ENCODE peak calls at places on chromosomes 3 and 15, in eight cellular contexts. One of them, this sample, is unnamed. For H3K4me1, the result is how much of the 10 kb centered on the place peaks cover.

GRCh38 chr3:23685484-23686258 is 120.1 kb upstream of the UBE2E1 start:
- DNase-seq in neural progenitor cell: no peak
- DNase-seq in IMR-90: peak
- DNase-seq in fibroblast of lung: peak
- DNase-seq in H1: no peak
- DNase-seq in GM23248: peak
- DNase-seq in HCT116: peak
- DNase-seq in OCI-LY7: no peak
- DNase-seq in this sample: no peak

GRCh38 chr3:73401058-73401457 is 223.7 kb downstream of the PDZRN3 start:
- DNase-seq in neural progenitor cell: no peak
- DNase-seq in IMR-90: peak
- DNase-seq in fibroblast of lung: no peak
- DNase-seq in H1: no peak
- DNase-seq in GM23248: peak
- DNase-seq in HCT116: no peak
- DNase-seq in OCI-LY7: no peak
- DNase-seq in this sample: no peak

GRCh38 chr15:88476635-88477038 is 9.1 kb downstream of the MRPS11 start:
- DNase-seq in neural progenitor cell: peak
- DNase-seq in IMR-90: peak
- DNase-seq in fibroblast of lung: peak
- DNase-seq in H1: no peak
- DNase-seq in GM23248: peak
- DNase-seq in HCT116: peak
- DNase-seq in OCI-LY7: peak
- DNase-seq in this sample: peak

GRCh38 chr15:83545803-83546534 is 98.8 kb downstream of the SH3GL3 start:
- DNase-seq in neural progenitor cell: no peak
- DNase-seq in IMR-90: no peak
- DNase-seq in fibroblast of lung: no peak
- DNase-seq in H1: no peak
- DNase-seq in GM23248: no peak
- DNase-seq in HCT116: no peak
- DNase-seq in OCI-LY7: no peak
- DNase-seq in this sample: no peak

GRCh38 chr3:177262396-177262795 is 65.1 kb upstream of the TBL1XR1 start:
- DNase-seq in neural progenitor cell: no peak
- DNase-seq in IMR-90: peak
- DNase-seq in fibroblast of lung: peak
- DNase-seq in H1: no peak
- DNase-seq in GM23248: peak
- DNase-seq in HCT116: no peak
- DNase-seq in OCI-LY7: no peak
- DNase-seq in this sample: no peak

GRCh38 chr15:92158426-92158825 is 235.3 kb upstream of the ST8SIA2 start:
- DNase-seq in neural progenitor cell: no peak
- DNase-seq in IMR-90: peak
- DNase-seq in fibroblast of lung: peak
- DNase-seq in H1: no peak
- DNase-seq in GM23248: no peak
- DNase-seq in HCT116: peak
- DNase-seq in OCI-LY7: no peak
- DNase-seq in this sample: no peak

GRCh38 chr15:47711654-47712053 is 5.7 kb upstream of the SEMA6D start:
- DNase-seq in neural progenitor cell: peak
- DNase-seq in IMR-90: no peak
- DNase-seq in fibroblast of lung: no peak
- DNase-seq in H1: no peak
- DNase-seq in GM23248: peak
- DNase-seq in HCT116: no peak
- DNase-seq in OCI-LY7: peak
- DNase-seq in this sample: peak

GRCh38 chr3:106018111-106018510 is 149.3 kb upstream of the CBLB start:
- DNase-seq in neural progenitor cell: no peak
- DNase-seq in IMR-90: no peak
- DNase-seq in fibroblast of lung: no peak
- DNase-seq in H1: no peak
- DNase-seq in GM23248: no peak
- DNase-seq in HCT116: no peak
- DNase-seq in OCI-LY7: no peak
- DNase-seq in this sample: no peak

GRCh38 chr3:3177861-3178497 is 1.5 kb downstream of the CRBN start:
- DNase-seq in neural progenitor cell: no peak
- DNase-seq in IMR-90: peak
- DNase-seq in fibroblast of lung: peak
- DNase-seq in H1: no peak
- DNase-seq in GM23248: peak
- DNase-seq in HCT116: no peak
- DNase-seq in OCI-LY7: no peak
- DNase-seq in this sample: no peak

GRCh38 chr3:123395235-123395634 is 53.7 kb downstream of the ADCY5 start:
- DNase-seq in neural progenitor cell: no peak
- DNase-seq in IMR-90: no peak
- DNase-seq in fibroblast of lung: no peak
- DNase-seq in H1: no peak
- DNase-seq in GM23248: no peak
- DNase-seq in HCT116: no peak
- DNase-seq in OCI-LY7: no peak
- DNase-seq in this sample: no peak

GRCh38 chr15:85878866-85879265 is 84.1 kb upstream of the KLHL25 start:
- DNase-seq in neural progenitor cell: no peak
- DNase-seq in IMR-90: no peak
- DNase-seq in fibroblast of lung: no peak
- DNase-seq in H1: no peak
- DNase-seq in GM23248: no peak
- DNase-seq in HCT116: no peak
- DNase-seq in OCI-LY7: no peak
- DNase-seq in this sample: no peak

GRCh38 chr15:74130089-74130848 is at the start of gene ISLR2:
- DNase-seq in neural progenitor cell: peak
- DNase-seq in IMR-90: no peak
- DNase-seq in fibroblast of lung: peak
- DNase-seq in H1: no peak
- DNase-seq in GM23248: peak
- DNase-seq in HCT116: no peak
- DNase-seq in OCI-LY7: no peak
- DNase-seq in this sample: no peak
- H3K4me1 ChIP-seq in neural progenitor cell: under half
- H3K4me1 ChIP-seq in IMR-90: under half
- H3K4me1 ChIP-seq in fibroblast of lung: under half
- H3K4me1 ChIP-seq in H1: half or more
- H3K4me1 ChIP-seq in GM23248: under half
- H3K4me1 ChIP-seq in HCT116: under half
- H3K4me1 ChIP-seq in OCI-LY7: under half
- H3K4me1 ChIP-seq in this sample: under half

DNA sequence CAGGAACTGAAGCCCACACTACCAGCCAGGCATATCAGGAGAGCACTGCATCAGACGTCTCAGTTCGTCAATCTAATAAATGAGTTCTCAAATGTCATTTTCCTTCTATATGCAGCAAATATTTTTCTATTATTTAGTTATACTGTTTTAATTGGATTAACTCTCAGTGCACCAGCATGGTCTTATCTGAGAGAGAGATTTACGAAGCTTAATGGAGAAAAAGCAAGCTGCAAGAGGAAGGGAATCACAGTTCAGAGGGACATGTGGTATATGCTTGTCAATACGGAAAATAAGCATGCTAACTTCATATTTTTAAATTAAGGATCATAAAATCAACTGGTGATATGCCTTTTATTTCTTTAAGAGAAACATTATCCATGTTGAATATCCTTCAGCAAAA is 213.1 kb upstream of the NECTIN3 start:
- DNase-seq in neural progenitor cell: no peak
- DNase-seq in IMR-90: no peak
- DNase-seq in fibroblast of lung: no peak
- DNase-seq in H1: no peak
- DNase-seq in GM23248: no peak
- DNase-seq in HCT116: no peak
- DNase-seq in OCI-LY7: no peak
- DNase-seq in this sample: no peak
- H2AFZ ChIP-seq in neural progenitor cell: no peak
- H2AFZ ChIP-seq in IMR-90: no peak
- H2AFZ ChIP-seq in fibroblast of lung: no peak
- H2AFZ ChIP-seq in H1: no peak
- H2AFZ ChIP-seq in GM23248: no peak
- H2AFZ ChIP-seq in HCT116: no peak
- H2AFZ ChIP-seq in OCI-LY7: no peak
- H2AFZ ChIP-seq in this sample: no peak

GRCh38 chr15:101252836-101253235 is 988 bp upstream of the CHSY1 start:
- DNase-seq in neural progenitor cell: no peak
- DNase-seq in IMR-90: no peak
- DNase-seq in fibroblast of lung: no peak
- DNase-seq in H1: no peak
- DNase-seq in GM23248: peak
- DNase-seq in HCT116: no peak
- DNase-seq in OCI-LY7: no peak
- DNase-seq in this sample: no peak

GRCh38 chr15:101248274-101248673 is 3.6 kb downstream of the CHSY1 start:
- DNase-seq in neural progenitor cell: no peak
- DNase-seq in IMR-90: no peak
- DNase-seq in fibroblast of lung: no peak
- DNase-seq in H1: no peak
- DNase-seq in GM23248: no peak
- DNase-seq in HCT116: no peak
- DNase-seq in OCI-LY7: no peak
- DNase-seq in this sample: no peak

GRCh38 chr15:101251830-101252820 is at the start of gene CHSY1:
- DNase-seq in neural progenitor cell: peak
- DNase-seq in IMR-90: peak
- DNase-seq in fibroblast of lung: peak
- DNase-seq in H1: no peak
- DNase-seq in GM23248: peak
- DNase-seq in HCT116: peak
- DNase-seq in OCI-LY7: peak
- DNase-seq in this sample: peak

GRCh38 chr15:101250931-101251829 is 668 bp downstream of the CHSY1 start:
- DNase-seq in neural progenitor cell: peak
- DNase-seq in IMR-90: no peak
- DNase-seq in fibroblast of lung: peak
- DNase-seq in H1: no peak
- DNase-seq in GM23248: peak
- DNase-seq in HCT116: no peak
- DNase-seq in OCI-LY7: no peak
- DNase-seq in this sample: no peak

DNA sequence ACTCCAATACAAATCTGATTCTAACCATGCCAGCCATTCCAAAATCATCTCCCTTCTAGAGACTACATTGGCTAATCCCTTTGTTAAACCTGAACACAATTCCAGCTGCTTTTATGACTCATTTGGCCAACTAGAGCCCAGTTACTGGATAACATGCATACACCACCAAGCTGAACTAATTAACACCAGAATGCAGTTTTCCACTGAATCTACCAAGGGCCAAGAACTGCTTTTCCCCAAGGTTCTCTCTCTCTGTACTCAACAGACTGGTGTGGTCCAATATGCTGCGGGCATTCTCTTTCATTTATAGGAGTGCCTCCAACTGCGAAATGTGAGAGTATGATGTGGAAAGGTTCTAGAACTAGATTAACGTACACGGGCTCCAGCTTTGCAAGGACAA is 1.5 kb downstream of the CHSY1 start:
- DNase-seq in neural progenitor cell: peak
- DNase-seq in IMR-90: peak
- DNase-seq in fibroblast of lung: peak
- DNase-seq in H1: no peak
- DNase-seq in GM23248: peak
- DNase-seq in HCT116: no peak
- DNase-seq in OCI-LY7: no peak
- DNase-seq in this sample: no peak
- H3K4me1 ChIP-seq in neural progenitor cell: under half
- H3K4me1 ChIP-seq in IMR-90: under half
- H3K4me1 ChIP-seq in fibroblast of lung: under half
- H3K4me1 ChIP-seq in H1: under half
- H3K4me1 ChIP-seq in GM23248: under half
- H3K4me1 ChIP-seq in HCT116: under half
- H3K4me1 ChIP-seq in OCI-LY7: under half
- H3K4me1 ChIP-seq in this sample: under half

GRCh38 chr3:26307192-26307591 is 315.4 kb upstream of the LRRC3B start:
- DNase-seq in neural progenitor cell: no peak
- DNase-seq in IMR-90: no peak
- DNase-seq in fibroblast of lung: no peak
- DNase-seq in H1: no peak
- DNase-seq in GM23248: no peak
- DNase-seq in HCT116: no peak
- DNase-seq in OCI-LY7: no peak
- DNase-seq in this sample: no peak
- H2AFZ ChIP-seq in neural progenitor cell: no peak
- H2AFZ ChIP-seq in IMR-90: no peak
- H2AFZ ChIP-seq in fibroblast of lung: no peak
- H2AFZ ChIP-seq in H1: no peak
- H2AFZ ChIP-seq in GM23248: no peak
- H2AFZ ChIP-seq in HCT116: no peak
- H2AFZ ChIP-seq in OCI-LY7: no peak
- H2AFZ ChIP-seq in this sample: no peak

DNA sequence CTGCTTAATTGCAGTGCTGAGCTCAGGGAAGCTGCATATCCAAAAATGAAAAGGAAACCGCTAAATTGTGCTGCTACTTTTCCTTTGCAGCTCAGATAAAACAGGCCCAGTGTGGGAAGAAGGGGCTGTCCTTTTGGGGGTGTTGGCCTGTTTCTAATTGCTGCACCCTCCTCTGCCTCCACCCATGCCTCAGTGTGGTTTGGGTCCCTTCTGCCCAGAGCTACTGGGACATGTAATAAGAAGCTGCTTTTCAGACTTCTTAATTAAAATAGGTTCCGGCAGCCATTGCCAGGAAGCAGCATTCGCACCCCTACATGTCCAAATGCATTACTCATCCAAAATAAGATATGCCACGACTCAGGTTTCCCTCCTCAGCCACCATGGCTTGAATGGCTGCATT is 236.0 kb upstream of the CTDSPL start:
- DNase-seq in neural progenitor cell: no peak
- DNase-seq in IMR-90: no peak
- DNase-seq in fibroblast of lung: no peak
- DNase-seq in H1: no peak
- DNase-seq in GM23248: peak
- DNase-seq in HCT116: no peak
- DNase-seq in OCI-LY7: no peak
- DNase-seq in this sample: no peak
- H3K4me1 ChIP-seq in neural progenitor cell: under half
- H3K4me1 ChIP-seq in IMR-90: under half
- H3K4me1 ChIP-seq in fibroblast of lung: under half
- H3K4me1 ChIP-seq in H1: under half
- H3K4me1 ChIP-seq in GM23248: under half
- H3K4me1 ChIP-seq in HCT116: under half
- H3K4me1 ChIP-seq in OCI-LY7: under half
- H3K4me1 ChIP-seq in this sample: under half

GRCh38 chr3:16462679-16463078 is 50.8 kb downstream of the RFTN1 start:
- DNase-seq in neural progenitor cell: no peak
- DNase-seq in IMR-90: no peak
- DNase-seq in fibroblast of lung: no peak
- DNase-seq in H1: no peak
- DNase-seq in GM23248: no peak
- DNase-seq in HCT116: no peak
- DNase-seq in OCI-LY7: no peak
- DNase-seq in this sample: no peak
- H2AFZ ChIP-seq in neural progenitor cell: no peak
- H2AFZ ChIP-seq in IMR-90: no peak
- H2AFZ ChIP-seq in fibroblast of lung: no peak
- H2AFZ ChIP-seq in H1: no peak
- H2AFZ ChIP-seq in GM23248: no peak
- H2AFZ ChIP-seq in HCT116: no peak
- H2AFZ ChIP-seq in OCI-LY7: no peak
- H2AFZ ChIP-seq in this sample: no peak